ENCODE peak calls at places on chromosomes 5 and 9, in seven cellular contexts. D is IMR-90; P is astrocyte; X is heart right ventricle; Y is CD4-positive, alpha-beta T cell; C is SK-N-SH; M is pancreas. A is an unnamed sample.

GRCh38 chr5:41695920-41696582 is 174.2 kb downstream of the OXCT1 start:
- DNase-seq in Y (no peak), M (no peak), P (no peak), C (no peak), X (no peak), D (no peak), A (no peak)

GRCh38 chr9:27499481-27499880 is 24.6 kb upstream of the IFNK start:
- DNase-seq in P (peak), Y (no peak), C (no peak), X (no peak), D (no peak), M (no peak), A (no peak)

GRCh38 chr5:133884525-133885311 is 83.7 kb downstream of the C5orf15 start:
- DNase-seq in C (no peak), Y (no peak), M (no peak), X (no peak), D (no peak), P (no peak), A (no peak)

GRCh38 chr9:90219548-90220118 is 423.0 kb downstream of the DIRAS2 start:
- DNase-seq in M (peak), Y (peak), D (no peak), P (no peak), X (no peak), C (no peak), A (no peak)

GRCh38 chr9:82645591-82645990 is 417.4 kb downstream of the RASEF start:
- DNase-seq in C (no peak), P (peak), D (no peak), X (no peak), M (no peak), Y (no peak), A (no peak)

GRCh38 chr5:143685416-143685815 is 126.5 kb upstream of the HMHB1 start:
- DNase-seq in M (no peak), Y (no peak), X (no peak), C (no peak), D (peak), P (no peak), A (no peak)

GRCh38 chr5:175741556-175741955 is 83.7 kb downstream of the HRH2 start:
- DNase-seq in P (no peak), Y (no peak), X (no peak), C (no peak), M (no peak), D (no peak), A (no peak)

GRCh38 chr9:121902483-121903135 is 190.5 kb downstream of the TTLL11 start:
- DNase-seq in C (peak), P (peak), X (peak), D (peak), Y (no peak), M (no peak), A (no peak)

GRCh38 chr5:113153512-113154097 is 177.0 kb downstream of the DCP2 start:
- DNase-seq in Y (no peak), P (no peak), C (no peak), M (no peak), X (no peak), D (peak), A (no peak)

GRCh38 chr9:121721770-121722169 is 70.3 kb downstream of the DAB2IP start:
- DNase-seq in Y (no peak), D (peak), P (no peak), X (peak), M (no peak), C (no peak), A (peak)

GRCh38 chr5:84688566-84688965 is 303.9 kb upstream of the EDIL3 start:
- DNase-seq in P (peak), Y (no peak), C (no peak), D (peak), M (no peak), X (no peak), A (no peak)

GRCh38 chr5:53783624-53784228 is 223.3 kb downstream of the NDUFS4 start:
- DNase-seq in C (no peak), P (no peak), X (no peak), D (no peak), M (no peak), Y (no peak), A (no peak)

GRCh38 chr5:41112486-41113455 is 41.6 kb upstream of the MROH2B start:
- DNase-seq in D (peak), P (peak), X (no peak), C (no peak), M (no peak), Y (no peak), A (no peak)

GRCh38 chr5:74266132-74266531 is 374.4 kb downstream of the ENC1 start:
- DNase-seq in D (no peak), Y (no peak), M (no peak), P (no peak), X (no peak), C (no peak), A (no peak)

GRCh38 chr5:172166030-172166429 is 22.0 kb downstream of the STK10 start:
- DNase-seq in D (no peak), X (no peak), M (no peak), Y (no peak), C (no peak), P (no peak), A (no peak)

GRCh38 chr9:104069288-104069687 is 24.8 kb upstream of the SMC2 start:
- DNase-seq in P (no peak), C (no peak), X (no peak), Y (no peak), D (no peak), M (no peak), A (no peak)

GRCh38 chr5:13591621-13592020 is 352.9 kb downstream of the DNAH5 start:
- DNase-seq in P (peak), D (peak), C (no peak), X (no peak), Y (no peak), M (no peak), A (no peak)

GRCh38 chr5:170917113-170917512 is 55.3 kb downstream of the RANBP17 start:
- DNase-seq in M (no peak), Y (no peak), C (no peak), P (no peak), X (no peak), D (no peak), A (no peak)

GRCh38 chr5:50990296-50990924 is 324.0 kb downstream of the PARP8 start:
- DNase-seq in Y (no peak), P (no peak), M (no peak), D (no peak), X (no peak), C (no peak), A (no peak)

GRCh38 chr5:159849437-159850191 is 66.7 kb upstream of the ADRA1B start:
- DNase-seq in Y (no peak), X (no peak), P (peak), C (no peak), M (no peak), D (peak), A (no peak)

GRCh38 chr9:112296929-112297328 is 36.5 kb downstream of the PTBP3 start:
- DNase-seq in X (no peak), C (no peak), Y (no peak), D (no peak), M (no peak), P (no peak), A (no peak)
- TF ChIP-seq CTCF in X (no peak), C (no peak), Y (no peak), D (no peak), M (no peak), P (no peak), A (no peak)

GRCh38 chr5:31196309-31196708 is 2.8 kb downstream of the CDH6 start:
- DNase-seq in Y (no peak), P (peak), D (peak), M (no peak), C (no peak), X (no peak), A (no peak)
- TF ChIP-seq CTCF in Y (no peak), P (peak), D (peak), M (no peak), C (no peak), X (no peak), A (peak)

GRCh38 chr5:81205058-81205457 is 28.1 kb upstream of the CKMT2 start:
- DNase-seq in P (no peak), D (no peak), C (no peak), M (no peak), X (no peak), Y (no peak), A (no peak)
- TF ChIP-seq CTCF in P (no peak), D (no peak), C (no peak), M (no peak), X (no peak), Y (no peak), A (no peak)

GRCh38 chr9:22457448-22457847 is 10.8 kb downstream of the DMRTA1 start:
- DNase-seq in C (no peak), Y (no peak), P (no peak), M (no peak), X (no peak), D (no peak), A (no peak)
- TF ChIP-seq CTCF in C (no peak), Y (no peak), P (no peak), M (no peak), X (no peak), D (no peak), A (no peak)

GRCh38 chr5:156460496-156460895 is 133.5 kb downstream of the SGCD start:
- DNase-seq in M (no peak), D (peak), P (peak), X (no peak), C (no peak), Y (no peak), A (no peak)
- TF ChIP-seq CTCF in M (no peak), D (no peak), P (no peak), X (no peak), C (no peak), Y (no peak), A (no peak)